ENCODE peak calls at places on chromosomes 16 and 17, in seven cellular contexts. Y, Q, D, C, W, K and O are unnamed samples.

GRCh38 chr17:46898860-46899259 is 24.1 kb upstream of the GOSR2 start:
- DNase-seq in W (no peak), Q (no peak), Y (no peak), K (no peak), C (no peak), D (no peak), O (no peak)

GRCh38 chr17:9767432-9767991 is 23.9 kb downstream of the DHRS7C start:
- DNase-seq in K (no peak), C (no peak), Q (no peak), D (no peak), W (no peak), Y (no peak), O (peak)

GRCh38 chr17:258906-259305 is 77.5 kb upstream of the DOC2B start:
- DNase-seq in W (no peak), K (no peak), C (no peak), D (peak), Q (peak), Y (no peak), O (no peak)

GRCh38 chr16:77637939-77638338 is 84.4 kb upstream of the NUDT7 start:
- DNase-seq in K (no peak), D (no peak), C (no peak), Y (no peak), W (no peak), Q (no peak), O (no peak)

GRCh38 chr16:3012828-3013420 is at the start of gene CLDN9:
- DNase-seq in Q (no peak), W (no peak), K (peak), C (no peak), D (no peak), Y (peak), O (no peak)

GRCh38 chr17:82884923-82885322 is 45.1 kb upstream of the ZNF750 start:
- DNase-seq in D (no peak), Q (peak), W (no peak), C (no peak), K (no peak), Y (no peak), O (no peak)

GRCh38 chr16:50396770-50397525 is 28.2 kb upstream of the BRD7 start:
- DNase-seq in Q (peak), C (peak), W (no peak), D (no peak), Y (no peak), K (no peak), O (no peak)

GRCh38 chr17:73654241-73654640 is 10.0 kb upstream of the SDK2 start:
- DNase-seq in D (no peak), C (no peak), W (no peak), K (no peak), Y (no peak), Q (peak), O (no peak)

GRCh38 chr16:83952940-83953795 is at the start of gene OSGIN1:
- DNase-seq in K (peak), C (peak), Q (peak), Y (peak), W (peak), D (peak), O (peak)

GRCh38 chr16:5633845-5634440 is 536.3 kb upstream of the EEF2KMT start:
- DNase-seq in D (no peak), Q (no peak), Y (no peak), W (no peak), K (peak), C (peak), O (no peak)

GRCh38 chr16:66660422-66661209 is 35.9 kb downstream of the CMTM4 start:
- DNase-seq in D (peak), Q (peak), K (peak), Y (peak), W (no peak), C (peak), O (no peak)

GRCh38 chr16:31008154-31008950 is 2.1 kb downstream of the STX1B start:
- DNase-seq in Q (no peak), W (no peak), K (no peak), C (no peak), D (no peak), Y (no peak), O (no peak)

GRCh38 chr17:427327-427726 is 74.7 kb upstream of the RPH3AL start:
- DNase-seq in W (no peak), C (no peak), D (no peak), Y (no peak), K (peak), Q (no peak), O (no peak)

GRCh38 chr16:56195151-56195550 is 3.9 kb downstream of the GNAO1 start:
- DNase-seq in Y (no peak), C (no peak), Q (no peak), W (no peak), D (no peak), K (no peak), O (no peak)

GRCh38 chr16:48393843-48394703 is 8.9 kb upstream of the SIAH1 start:
- DNase-seq in D (no peak), C (no peak), K (no peak), Y (no peak), W (no peak), Q (peak), O (no peak)

GRCh38 chr17:58352843-58353719 is 1.1 kb upstream of the SUPT4H1 start:
- DNase-seq in C (no peak), D (no peak), Q (no peak), Y (peak), K (peak), W (no peak), O (no peak)

GRCh38 chr17:81394377-81394747 is 895 bp upstream of the BAHCC1 start:
- DNase-seq in K (no peak), W (no peak), C (no peak), Q (no peak), D (no peak), Y (no peak), O (no peak)

DNA sequence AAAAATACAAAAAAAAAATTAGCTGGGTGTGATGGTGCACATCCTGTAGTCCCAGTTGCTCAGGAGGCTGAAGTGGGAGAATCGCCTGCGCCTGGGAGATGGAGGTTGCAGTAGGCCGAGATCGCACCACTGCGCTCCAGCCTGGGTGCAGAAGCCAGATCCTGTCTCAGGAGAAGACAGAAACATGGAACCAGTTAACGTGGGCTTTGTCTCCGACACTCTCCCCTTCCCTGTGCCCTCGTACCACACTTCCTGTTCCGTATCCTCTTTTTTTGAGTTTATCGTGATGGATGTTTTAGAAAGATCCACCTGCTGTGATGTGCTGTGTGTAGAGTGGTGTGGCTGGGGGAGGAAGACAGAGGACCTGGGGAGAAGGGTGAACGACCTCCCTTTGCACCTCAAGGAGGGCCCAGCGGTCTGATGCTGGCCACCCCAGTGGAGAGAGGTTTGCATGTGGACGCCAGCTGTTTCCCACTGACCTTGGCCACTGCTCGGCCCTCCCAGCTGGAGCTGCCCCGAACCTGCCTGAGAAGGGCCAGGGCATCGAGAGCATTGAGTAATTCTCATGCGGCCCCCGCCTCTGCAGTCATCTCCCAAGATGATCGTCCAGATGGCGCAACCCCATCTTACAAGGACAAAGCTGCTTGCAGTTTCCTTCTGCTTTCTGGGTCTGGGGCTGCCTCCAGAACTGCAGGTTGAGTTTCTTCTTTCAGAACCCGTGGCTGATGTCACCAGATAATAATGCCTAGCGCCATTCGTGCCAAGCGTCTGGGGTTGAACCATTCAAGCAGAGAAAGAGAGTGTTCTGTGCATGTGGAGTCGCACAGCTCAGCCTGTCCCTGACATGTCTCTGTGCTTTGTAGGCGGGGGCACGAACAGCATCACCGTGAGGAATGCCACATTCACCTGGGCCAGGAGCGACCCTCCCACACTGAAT is 126.3 kb downstream of the ABCC1 start:
- DNase-seq in Q (peak), C (no peak), W (no peak), K (no peak), Y (peak), D (peak), O (no peak)
- H3K4me3 ChIP-seq in Q (no peak), C (no peak), W (no peak), K (no peak), Y (no peak), D (no peak), O (no peak)

DNA sequence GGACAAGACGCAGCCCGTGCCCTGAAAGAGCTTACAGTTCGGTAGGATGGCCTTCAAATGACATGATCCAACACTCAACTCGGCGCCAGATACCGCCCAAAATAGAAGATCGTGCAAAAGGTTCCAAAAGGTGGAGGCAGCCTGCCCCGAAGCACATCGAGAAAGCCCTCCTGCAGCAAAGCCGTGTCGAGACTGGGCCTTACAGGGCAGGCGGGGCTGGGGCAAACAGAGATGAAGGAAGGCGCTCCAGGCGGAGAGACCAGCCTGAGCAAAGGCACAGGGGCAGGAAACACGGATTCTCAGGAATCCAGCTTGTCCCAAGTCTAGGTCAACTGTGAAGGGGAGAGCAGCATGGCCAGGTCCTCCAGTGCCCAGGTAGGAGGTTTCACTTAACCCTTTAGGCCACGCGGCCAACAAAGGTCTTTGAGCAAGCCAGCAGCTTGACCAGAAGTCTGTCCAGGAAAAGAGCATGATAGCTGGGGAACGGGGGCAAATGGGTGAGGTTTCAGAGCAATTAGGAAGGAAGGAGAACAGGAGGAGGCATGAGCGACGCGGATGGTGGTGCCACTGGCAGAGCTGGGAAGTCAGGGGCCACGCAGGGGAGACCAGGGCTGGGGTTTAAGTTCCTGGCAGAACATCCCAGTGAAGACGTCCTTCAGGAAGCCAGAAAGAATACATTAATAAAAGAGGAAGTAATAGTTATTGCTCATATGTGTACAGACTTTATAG is 21.2 kb upstream of the EIF1 start:
- DNase-seq in W (no peak), Y (no peak), Q (no peak), C (no peak), D (no peak), K (no peak), O (peak)
- TF ChIP-seq CTCF in W (peak), Y (no peak), Q (no peak), C (no peak), D (no peak), K (no peak), O (peak)

GRCh38 chr17:39868554-39868942 is 546 bp downstream of the ZPBP2 start:
- DNase-seq in Y (no peak), D (no peak), W (no peak), C (no peak), Q (no peak), K (no peak), O (no peak)

GRCh38 chr17:39866013-39866730 is 1.8 kb upstream of the ZPBP2 start:
- DNase-seq in K (no peak), D (no peak), Y (no peak), Q (no peak), C (no peak), W (no peak), O (no peak)

GRCh38 chr17:39863918-39864746 is at the start of gene IKZF3:
- DNase-seq in Q (peak), C (peak), Y (peak), K (peak), D (peak), W (no peak), O (no peak)

GRCh38 chr17:39867891-39868553 is at the start of gene ZPBP2:
- DNase-seq in Y (peak), K (no peak), W (no peak), Q (no peak), C (no peak), D (no peak), O (no peak)

DNA sequence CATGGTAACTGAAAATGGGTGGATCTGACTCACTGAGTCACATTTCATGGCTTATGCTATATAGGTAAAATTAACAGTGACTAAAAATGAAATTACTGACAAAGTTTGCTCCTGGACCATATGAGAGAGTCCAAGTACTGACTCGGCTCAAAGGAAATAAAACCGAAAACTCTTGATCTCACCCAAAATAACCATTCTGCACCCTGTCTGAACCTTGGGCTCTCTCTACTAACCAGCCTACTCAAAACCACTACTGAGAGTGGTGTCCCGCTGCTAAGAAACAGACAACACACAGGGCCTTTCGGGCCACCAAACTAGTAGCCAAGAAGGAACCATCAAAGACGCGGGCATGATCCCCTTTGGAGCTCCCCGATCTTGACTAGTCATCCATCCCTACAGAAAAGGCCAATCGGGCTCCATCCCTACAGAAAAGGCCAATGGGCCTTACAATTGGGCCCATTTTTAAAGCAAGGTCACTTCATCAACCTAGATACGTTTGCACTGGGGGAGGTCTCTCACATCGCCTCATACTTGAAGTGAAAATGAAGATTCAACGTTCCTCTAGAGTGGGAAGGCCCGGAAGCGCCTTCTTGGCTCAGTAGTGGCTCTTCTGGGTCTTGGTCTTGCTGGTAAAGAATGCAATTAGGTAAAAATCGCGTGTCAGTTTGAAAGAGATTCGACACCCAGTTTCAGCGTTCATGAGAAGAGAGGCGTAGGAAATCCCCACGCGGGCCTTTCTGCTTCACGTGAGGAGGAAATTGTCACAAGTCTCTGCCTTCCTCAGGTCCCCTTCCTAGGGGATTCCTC is 715 bp upstream of the ZPBP2 start:
- DNase-seq in W (no peak), Y (no peak), D (no peak), Q (no peak), K (no peak), C (no peak), O (no peak)
- H3K4me3 ChIP-seq in W (no peak), Y (no peak), D (no peak), Q (no peak), K (no peak), C (no peak), O (no peak)

GRCh38 chr16:680967-681745 is 946 bp downstream of the STUB1 start:
- DNase-seq in Q (no peak), D (no peak), C (no peak), W (no peak), K (peak), Y (no peak), O (no peak)
- TF ChIP-seq CTCF in Q (no peak), D (no peak), C (no peak), W (no peak), K (peak), Y (peak), O (no peak)

DNA sequence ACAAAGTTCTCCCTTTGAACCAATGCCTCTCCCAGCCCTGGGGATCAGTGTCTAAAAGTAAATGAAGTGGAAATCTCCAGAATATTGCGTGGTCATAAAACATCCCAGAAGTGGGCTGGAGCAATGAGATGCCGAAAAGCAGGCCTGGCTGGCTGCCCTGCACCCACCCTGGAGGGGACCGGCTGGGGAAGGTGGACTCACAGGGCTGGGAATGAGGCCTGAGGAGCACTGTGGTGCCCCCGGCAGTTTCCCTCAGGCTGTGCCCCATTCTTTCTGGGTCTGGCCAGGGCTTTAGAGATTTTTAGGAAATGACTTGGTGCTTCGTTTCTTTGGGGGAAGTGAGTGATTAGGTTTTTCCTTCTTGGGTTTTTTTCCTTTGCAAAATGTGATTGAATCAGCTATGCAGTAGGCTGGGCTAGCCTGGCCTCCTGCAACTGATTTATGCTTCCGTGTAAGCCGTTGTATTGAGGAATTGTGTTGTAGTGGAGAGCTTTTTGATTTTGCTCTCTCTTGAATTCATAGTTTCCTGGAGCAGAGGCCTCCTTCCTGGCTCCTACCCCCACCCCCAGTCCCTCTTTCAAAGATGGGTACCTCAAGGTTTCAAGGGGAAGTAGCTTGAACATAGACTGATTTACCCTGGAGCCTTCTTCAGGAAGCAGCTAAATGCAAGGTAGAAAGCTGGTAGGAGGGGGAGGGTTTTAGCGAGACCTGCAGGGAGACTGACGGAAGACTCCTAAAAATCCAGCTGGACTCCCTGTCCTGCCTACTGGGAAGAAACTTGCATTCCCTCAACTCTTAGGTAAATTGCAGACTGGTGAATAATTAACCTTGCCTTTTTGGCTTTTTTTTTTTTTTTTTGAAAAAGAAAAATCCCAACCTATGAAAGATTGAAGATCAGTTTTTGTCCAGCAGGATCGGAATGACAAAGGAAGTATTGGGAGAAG is 170.3 kb downstream of the RAB11FIP4 start:
- DNase-seq in D (no peak), C (no peak), Y (no peak), K (no peak), W (no peak), Q (no peak), O (no peak)
- H3K4me3 ChIP-seq in D (peak), C (peak), Y (peak), K (no peak), W (no peak), Q (no peak), O (peak)

DNA sequence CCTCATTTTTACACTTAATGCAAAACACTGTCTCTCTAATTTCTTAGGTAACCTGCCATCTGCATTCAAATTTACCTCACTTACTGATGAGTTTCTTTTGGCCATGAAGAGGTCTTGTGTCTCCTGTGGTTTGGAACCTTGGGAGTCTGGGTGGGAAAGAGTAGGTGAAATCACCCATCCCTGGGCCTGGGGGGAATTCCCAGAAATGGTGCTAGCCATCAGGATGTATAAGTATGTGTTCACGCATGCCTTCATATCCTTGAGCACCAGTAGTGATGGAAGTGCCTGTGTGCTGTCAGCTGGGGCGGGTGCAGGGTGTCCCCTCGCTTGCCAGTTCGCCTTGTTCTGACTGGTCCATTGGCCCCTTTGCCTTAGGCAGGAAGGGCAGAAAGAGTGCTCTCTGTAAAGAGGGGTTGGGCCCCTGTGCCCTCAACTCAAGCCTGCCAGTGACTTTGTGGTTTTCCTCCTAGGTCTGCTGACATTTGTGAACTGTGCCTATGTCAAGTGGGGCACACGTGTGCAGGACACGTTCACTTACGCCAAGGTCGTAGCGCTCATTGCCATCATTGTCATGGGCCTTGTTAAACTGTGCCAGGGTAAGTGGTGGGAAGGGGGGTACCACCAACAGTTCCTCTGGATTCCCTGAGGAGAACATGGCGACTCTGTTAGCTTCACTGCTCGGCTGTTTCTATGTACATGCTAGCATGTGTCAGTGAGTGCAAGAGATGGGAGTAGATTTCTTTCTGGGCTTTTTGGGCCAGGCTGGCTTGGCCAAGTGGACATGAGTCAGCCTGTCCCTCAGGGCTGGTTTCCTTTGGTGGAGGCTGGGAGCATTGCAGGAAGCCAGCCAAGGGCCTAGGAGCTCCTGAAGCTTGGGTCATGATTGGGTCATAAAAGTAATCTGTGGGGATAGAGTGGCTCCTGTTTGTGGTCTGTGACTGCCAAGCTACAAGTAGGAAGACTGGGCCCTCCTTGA is 23.2 kb downstream of the SLC7A6OS start:
- DNase-seq in D (no peak), Y (no peak), W (no peak), C (no peak), Q (peak), K (no peak), O (peak)
- TF ChIP-seq CTCF in D (no peak), Y (no peak), W (no peak), C (no peak), Q (no peak), K (no peak), O (no peak)

GRCh38 chr17:78789663-78790181 is 7.6 kb upstream of the CYTH1 start:
- DNase-seq in W (no peak), D (peak), Y (peak), C (no peak), Q (peak), K (no peak), O (peak)
- H3K4me3 ChIP-seq in W (no peak), D (no peak), Y (no peak), C (no peak), Q (no peak), K (no peak), O (no peak)